ENCODE peak calls at places on chromosomes 13 and 19, in eight cellular contexts. E, N, M, T, Q, H, U and G are unnamed samples.

GRCh38 chr19:47421844-47422395 is 2.6 kb upstream of the MEIS3 start:
- DNase-seq in U (no peak), M (no peak), H (no peak), N (no peak), E (peak), T (no peak), Q (no peak), G (no peak)

GRCh38 chr13:40389081-40389641 is 277.3 kb downstream of the FOXO1 start:
- DNase-seq in M (no peak), Q (no peak), H (no peak), N (no peak), U (peak), T (no peak), E (no peak), G (no peak)

GRCh38 chr13:48749144-48749543 is 95.4 kb downstream of the CYSLTR2 start:
- DNase-seq in M (no peak), H (no peak), N (no peak), Q (no peak), T (no peak), E (no peak), U (no peak), G (no peak)

GRCh38 chr19:52922841-52923781 is at the start of gene ZNF888:
- DNase-seq in U (peak), M (peak), Q (peak), H (peak), T (peak), E (peak), N (peak), G (no peak)

GRCh38 chr13:41916173-41916954 is 44.5 kb downstream of the VWA8 start:
- DNase-seq in T (no peak), Q (peak), M (no peak), U (no peak), H (peak), N (no peak), E (no peak), G (peak)

GRCh38 chr19:41595258-41595889 is 19.4 kb downstream of the CEACAM21 start:
- DNase-seq in Q (peak), H (peak), M (peak), N (no peak), U (peak), T (peak), E (peak), G (peak)

GRCh38 chr13:114129649-114130062 is 2.8 kb downstream of the RASA3 start:
- DNase-seq in T (no peak), U (no peak), E (no peak), N (no peak), M (no peak), Q (no peak), H (no peak), G (no peak)

GRCh38 chr13:27053902-27054595 is 117.6 kb downstream of the USP12 start:
- DNase-seq in H (peak), N (no peak), T (no peak), U (no peak), Q (peak), E (no peak), M (no peak), G (peak)

GRCh38 chr19:21474671-21475181 is 30.7 kb upstream of the ZNF429 start:
- DNase-seq in E (peak), M (peak), H (peak), U (peak), N (peak), T (peak), Q (peak), G (peak)

GRCh38 chr19:49243726-49244125 is 81.3 kb downstream of the SLC6A16 start:
- DNase-seq in Q (no peak), H (no peak), M (no peak), N (no peak), U (no peak), T (no peak), E (no peak), G (no peak)

GRCh38 chr13:98885605-98886004 is 92.3 kb downstream of the DOCK9 start:
- DNase-seq in U (no peak), T (no peak), E (no peak), Q (no peak), M (no peak), N (no peak), H (no peak), G (no peak)

GRCh38 chr19:54373781-54374266 is 9.1 kb upstream of the LAIR1 start:
- DNase-seq in Q (no peak), T (no peak), E (no peak), U (no peak), N (no peak), H (no peak), M (no peak), G (no peak)

GRCh38 chr13:24083722-24084421 is 76.6 kb upstream of the SPATA13 start:
- DNase-seq in U (no peak), Q (no peak), H (no peak), T (no peak), E (no peak), N (no peak), M (no peak), G (no peak)

GRCh38 chr19:9076886-9077285 is 10.0 kb upstream of the OR1M1 start:
- DNase-seq in T (no peak), N (no peak), U (no peak), E (no peak), H (no peak), M (no peak), Q (no peak), G (no peak)

GRCh38 chr13:50449465-50449864 is 394.0 kb downstream of the DLEU7 start:
- DNase-seq in H (no peak), T (no peak), M (no peak), N (no peak), Q (no peak), E (no peak), U (no peak), G (no peak)